ENCODE peak calls at places on chromosomes 2 and 18, in nine cellular contexts. W is CD8-positive, alpha-beta T cell; A is sigmoid colon; T is suprapubic skin; F is heart right ventricle; D is OCI-LY7; E is left lung; C is stomach; Q is neural progenitor cell. P is an unnamed sample. For H3K36me3, the result is how much of the 10 kb centered on the place peaks cover.

GRCh38 chr18:8478166-8478967 is 130.9 kb upstream of the RAB12 start:
- DNase-seq in W (peak), A (no peak), T (no peak), F (peak), D (peak), E (peak), C (peak), Q (peak), P (no peak)

GRCh38 chr18:47417807-47418206 is 166.3 kb upstream of the SKOR2 start:
- DNase-seq in W (no peak), A (no peak), T (no peak), F (no peak), D (no peak), E (no peak), C (no peak), Q (no peak), P (no peak)

GRCh38 chr2:46850742-46851141 is 64.9 kb downstream of the MCFD2 start:
- DNase-seq in W (no peak), A (peak), T (no peak), F (peak), D (no peak), E (no peak), C (peak), Q (no peak), P (peak)

GRCh38 chr2:236637691-236638569 is 68.3 kb downstream of the ACKR3 start:
- DNase-seq in W (no peak), A (peak), T (no peak), F (no peak), D (no peak), E (no peak), C (no peak), Q (no peak), P (no peak)

GRCh38 chr18:4107049-4107459 is 348.1 kb downstream of the DLGAP1 start:
- DNase-seq in W (no peak), A (no peak), T (no peak), F (no peak), D (no peak), E (no peak), C (no peak), Q (peak), P (no peak)

GRCh38 chr2:46461716-46462171 is 17.6 kb upstream of the TMEM247 start:
- DNase-seq in W (no peak), A (no peak), T (no peak), F (no peak), D (peak), E (no peak), C (no peak), Q (no peak), P (no peak)

GRCh38 chr2:217988014-217988839 is 14.6 kb downstream of the TNS1 start:
- DNase-seq in W (peak), A (peak), T (peak), F (peak), D (peak), E (peak), C (peak), Q (peak), P (no peak)

GRCh38 chr2:169131587-169132512 is 62.5 kb downstream of the DHRS9 start:
- DNase-seq in W (no peak), A (no peak), T (no peak), F (no peak), D (peak), E (no peak), C (no peak), Q (peak), P (no peak)

GRCh38 chr2:80719607-80720006 is 415.1 kb upstream of the LRRTM1 start:
- DNase-seq in W (no peak), A (no peak), T (no peak), F (no peak), D (no peak), E (no peak), C (no peak), Q (no peak), P (no peak)

GRCh38 chr18:44826418-44827259 is 146.0 kb downstream of the SETBP1 start:
- DNase-seq in W (no peak), A (peak), T (peak), F (peak), D (no peak), E (peak), C (peak), Q (peak), P (peak)

GRCh38 chr2:109447251-109447661 is 166.5 kb downstream of the SEPTIN10 start:
- DNase-seq in W (no peak), A (peak), T (no peak), F (no peak), D (no peak), E (no peak), C (no peak), Q (peak), P (no peak)

GRCh38 chr2:117553448-117553847 is 261.0 kb upstream of the DDX18 start:
- DNase-seq in W (no peak), A (no peak), T (no peak), F (no peak), D (no peak), E (no peak), C (no peak), Q (no peak), P (no peak)

GRCh38 chr2:71679481-71679880 is 226.1 kb downstream of the DYSF start:
- DNase-seq in W (no peak), A (peak), T (no peak), F (no peak), D (no peak), E (no peak), C (no peak), Q (no peak), P (no peak)

GRCh38 chr2:139790807-139791206 is 1010.6 kb upstream of the NXPH2 start:
- DNase-seq in W (no peak), A (no peak), T (no peak), F (no peak), D (peak), E (no peak), C (no peak), Q (no peak), P (no peak)

GRCh38 chr2:29663266-29663665 is 258.1 kb downstream of the ALK start:
- DNase-seq in W (no peak), A (no peak), T (no peak), F (no peak), D (no peak), E (no peak), C (no peak), Q (no peak), P (no peak)

GRCh38 chr2:52414596-52414995 is 1353.0 kb upstream of the CHAC2 start:
- DNase-seq in W (no peak), A (no peak), T (no peak), F (no peak), D (no peak), E (no peak), C (no peak), Q (no peak), P (no peak)
- TF ChIP-seq CTCF in W (no peak), A (no peak), T (no peak), F (no peak), D (no peak), E (no peak), C (no peak), Q (no peak), P (no peak)

DNA sequence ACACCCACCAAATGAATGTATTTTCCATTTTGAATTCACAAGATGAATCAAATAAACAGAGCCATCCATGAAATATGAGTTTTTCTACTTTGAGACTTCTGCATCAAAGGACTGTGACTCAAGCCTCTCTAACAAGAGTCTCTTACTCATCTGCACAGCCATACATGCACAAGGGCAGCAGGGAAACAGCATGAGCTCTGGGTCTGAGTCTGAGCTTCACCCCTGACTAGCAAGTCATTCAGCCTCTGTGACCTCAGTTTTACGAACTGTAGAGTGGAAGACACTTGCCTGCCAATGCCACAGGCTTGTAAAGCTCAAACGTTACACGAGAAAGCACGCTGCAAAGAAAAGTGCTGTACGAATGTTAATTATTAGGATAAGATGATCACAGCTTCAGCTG is 42.9 kb downstream of the MREG start:
- DNase-seq in W (no peak), A (no peak), T (no peak), F (no peak), D (no peak), E (no peak), C (no peak), Q (no peak), P (no peak)
- H3K36me3 ChIP-seq in W (under half), A (under half), T (under half), F (under half), D (under half), E (under half), C (under half), Q (under half), P (under half)

DNA sequence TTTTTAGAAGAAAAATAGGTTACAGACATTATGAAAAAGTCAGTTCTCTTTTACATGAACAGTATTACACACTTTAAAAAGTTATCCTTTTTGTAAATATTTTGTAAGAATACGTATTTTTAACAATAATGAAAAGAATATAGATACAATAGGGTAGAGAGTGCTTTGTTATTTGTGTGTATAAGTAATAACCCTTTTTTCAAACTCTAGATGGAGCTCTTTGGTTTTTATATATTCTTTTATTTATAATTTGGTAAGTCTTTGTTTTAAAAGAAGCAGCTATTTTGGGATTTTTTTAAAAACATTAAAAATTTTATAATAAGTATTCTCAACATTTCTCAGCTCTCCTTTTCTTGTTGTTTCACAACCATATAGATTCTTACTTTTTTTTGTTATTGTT is 46.2 kb downstream of the ACYP2 start:
- DNase-seq in W (no peak), A (no peak), T (no peak), F (no peak), D (no peak), E (no peak), C (no peak), Q (no peak), P (no peak)
- TF ChIP-seq CTCF in W (no peak), A (no peak), T (no peak), F (no peak), D (peak), E (no peak), C (no peak), Q (no peak), P (peak)

GRCh38 chr2:27054721-27055120 is 3.3 kb downstream of the AGBL5 start:
- DNase-seq in W (no peak), A (peak), T (no peak), F (no peak), D (no peak), E (no peak), C (no peak), Q (no peak), P (no peak)
- H3K36me3 ChIP-seq in W (under half), A (under half), T (half or more), F (under half), D (half or more), E (under half), C (half or more), Q (under half), P (under half)